ENCODE peak calls at places on chromosomes 1 and 21, in eight cellular contexts. W is astrocyte of the spinal cord, K is adrenal gland, Z is heart left ventricle, S is pancreas, G is Calu3, P is psoas muscle, Y is AG04450. D is an unnamed sample.

GRCh38 chr1:117014209-117014608 is 12.6 kb downstream of the CD101 start:
- DNase-seq in W (peak), K (no peak), Z (no peak), S (no peak), G (no peak), P (no peak), Y (no peak), D (no peak)

GRCh38 chr1:54054438-54054749 is 986 bp downstream of the TCEANC2 start:
- DNase-seq in W (no peak), K (no peak), Z (no peak), S (no peak), G (no peak), P (no peak), Y (no peak), D (no peak)

GRCh38 chr1:226912587-226913176 is 27.4 kb upstream of the COQ8A start:
- DNase-seq in W (peak), K (peak), Z (peak), S (peak), G (peak), P (peak), Y (no peak), D (no peak)

GRCh38 chr1:38489844-38490270 is 369.7 kb downstream of the RRAGC start:
- DNase-seq in W (no peak), K (no peak), Z (no peak), S (no peak), G (peak), P (no peak), Y (no peak), D (no peak)

GRCh38 chr1:94395748-94396309 is 22.4 kb upstream of the ABCD3 start:
- DNase-seq in W (no peak), K (no peak), Z (no peak), S (no peak), G (no peak), P (no peak), Y (no peak), D (no peak)

GRCh38 chr1:6631058-6631457 is 6.4 kb downstream of the THAP3 start:
- DNase-seq in W (no peak), K (no peak), Z (no peak), S (no peak), G (no peak), P (no peak), Y (no peak), D (no peak)

GRCh38 chr1:65069186-65069585 is 78.8 kb upstream of the AK4 start:
- DNase-seq in W (no peak), K (no peak), Z (no peak), S (no peak), G (no peak), P (no peak), Y (no peak), D (no peak)

GRCh38 chr1:185813401-185813979 is 79.3 kb downstream of the HMCN1 start:
- DNase-seq in W (peak), K (no peak), Z (no peak), S (no peak), G (peak), P (no peak), Y (no peak), D (peak)

GRCh38 chr1:232793944-232794343 is 11.3 kb upstream of the MAP10 start:
- DNase-seq in W (peak), K (no peak), Z (no peak), S (no peak), G (peak), P (no peak), Y (peak), D (peak)

GRCh38 chr1:41423511-41424191 is 60.8 kb downstream of the EDN2 start:
- DNase-seq in W (no peak), K (no peak), Z (peak), S (no peak), G (no peak), P (peak), Y (no peak), D (no peak)

GRCh38 chr1:34906756-34907155 is 22.7 kb downstream of the DLGAP3 start:
- DNase-seq in W (no peak), K (no peak), Z (no peak), S (no peak), G (no peak), P (no peak), Y (no peak), D (no peak)

GRCh38 chr21:45029298-45029967 is 44.9 kb upstream of the ADARB1 start:
- DNase-seq in W (peak), K (peak), Z (peak), S (peak), G (no peak), P (no peak), Y (no peak), D (no peak)

GRCh38 chr1:93080424-93080823 is 1.3 kb downstream of the MTF2 start:
- DNase-seq in W (peak), K (no peak), Z (no peak), S (no peak), G (no peak), P (no peak), Y (peak), D (peak)

GRCh38 chr1:189567890-189568289 is 909.8 kb downstream of the BRINP3 start:
- DNase-seq in W (no peak), K (no peak), Z (no peak), S (no peak), G (no peak), P (no peak), Y (no peak), D (no peak)

GRCh38 chr1:178275553-178275952 is 181.6 kb downstream of the RASAL2 start:
- DNase-seq in W (peak), K (no peak), Z (no peak), S (no peak), G (no peak), P (no peak), Y (no peak), D (no peak)

GRCh38 chr1:47482783-47483182 is 44.9 kb downstream of the FOXD2 start:
- DNase-seq in W (no peak), K (no peak), Z (no peak), S (no peak), G (no peak), P (no peak), Y (no peak), D (no peak)

GRCh38 chr1:28811766-28812668 is at the start of gene OPRD1:
- DNase-seq in W (no peak), K (no peak), Z (no peak), S (no peak), G (no peak), P (no peak), Y (no peak), D (no peak)

GRCh38 chr1:190491404-190491803 is 13.7 kb upstream of the BRINP3 start:
- DNase-seq in W (no peak), K (no peak), Z (no peak), S (no peak), G (no peak), P (no peak), Y (no peak), D (no peak)

GRCh38 chr1:89555550-89555949 is 30.9 kb downstream of the LRRC8B start:
- DNase-seq in W (no peak), K (no peak), Z (no peak), S (no peak), G (no peak), P (no peak), Y (no peak), D (no peak)

GRCh38 chr1:101964708-101965107 is 32.0 kb downstream of the OLFM3 start:
- DNase-seq in W (no peak), K (no peak), Z (no peak), S (no peak), G (no peak), P (no peak), Y (no peak), D (no peak)

GRCh38 chr21:38597436-38597835 is 99.2 kb upstream of the ERG start:
- DNase-seq in W (no peak), K (no peak), Z (no peak), S (no peak), G (no peak), P (no peak), Y (no peak), D (no peak)

GRCh38 chr1:71307451-71307850 is 226.6 kb upstream of the ZRANB2 start:
- DNase-seq in W (peak), K (no peak), Z (peak), S (no peak), G (no peak), P (no peak), Y (peak), D (peak)

GRCh38 chr1:27161594-27161993 is 6.7 kb upstream of the SLC9A1 start:
- DNase-seq in W (no peak), K (no peak), Z (no peak), S (no peak), G (no peak), P (no peak), Y (no peak), D (no peak)

GRCh38 chr1:206788487-206789050 is 16.3 kb upstream of the IL10 start:
- DNase-seq in W (no peak), K (no peak), Z (no peak), S (no peak), G (no peak), P (no peak), Y (no peak), D (no peak)

GRCh38 chr1:3282656-3283430 is 171.6 kb upstream of the ARHGEF16 start:
- DNase-seq in W (no peak), K (no peak), Z (peak), S (peak), G (no peak), P (no peak), Y (no peak), D (no peak)

GRCh38 chr1:64850846-64851245 is 106.0 kb downstream of the RAVER2 start:
- DNase-seq in W (no peak), K (no peak), Z (no peak), S (no peak), G (no peak), P (no peak), Y (no peak), D (no peak)

GRCh38 chr1:88892146-88892877 is 945 bp upstream of the GTF2B start:
- DNase-seq in W (peak), K (no peak), Z (no peak), S (no peak), G (peak), P (no peak), Y (no peak), D (no peak)

GRCh38 chr1:50266509-50266908 is 156.7 kb downstream of the DMRTA2 start:
- DNase-seq in W (peak), K (no peak), Z (no peak), S (no peak), G (no peak), P (no peak), Y (no peak), D (no peak)

GRCh38 chr1:227562923-227563318 is 435 bp upstream of the ZNF678 start:
- DNase-seq in W (no peak), K (no peak), Z (no peak), S (peak), G (no peak), P (no peak), Y (no peak), D (no peak)

GRCh38 chr1:228272331-228272791 is 64.5 kb downstream of the OBSCN start:
- DNase-seq in W (no peak), K (peak), Z (peak), S (peak), G (no peak), P (no peak), Y (no peak), D (no peak)

GRCh38 chr21:39651206-39651605 is 38.5 kb downstream of the B3GALT5 start:
- DNase-seq in W (no peak), K (peak), Z (no peak), S (no peak), G (no peak), P (no peak), Y (no peak), D (no peak)

GRCh38 chr1:21491483-21492170 is 17.6 kb upstream of the ALPL start:
- DNase-seq in W (no peak), K (peak), Z (no peak), S (no peak), G (peak), P (no peak), Y (no peak), D (no peak)

GRCh38 chr21:16420086-16420724 is 690.4 kb downstream of the USP25 start:
- DNase-seq in W (peak), K (peak), Z (peak), S (no peak), G (peak), P (peak), Y (no peak), D (no peak)

GRCh38 chr1:92820551-92820950 is 11.3 kb upstream of the RPL5 start:
- DNase-seq in W (no peak), K (no peak), Z (no peak), S (no peak), G (no peak), P (no peak), Y (no peak), D (no peak)

GRCh38 chr21:42285569-42286245 is 29.5 kb downstream of the TFF3 start:
- DNase-seq in W (no peak), K (no peak), Z (no peak), S (no peak), G (no peak), P (no peak), Y (no peak), D (no peak)

GRCh38 chr1:88800382-88801051 is 90.8 kb downstream of the GTF2B start:
- DNase-seq in W (peak), K (no peak), Z (no peak), S (no peak), G (peak), P (no peak), Y (no peak), D (peak)

GRCh38 chr21:33801424-33802405 is 113.9 kb downstream of the ATP5PO start:
- DNase-seq in W (peak), K (no peak), Z (no peak), S (no peak), G (peak), P (no peak), Y (peak), D (peak)

GRCh38 chr1:207862241-207862787 is 48.6 kb downstream of the CD34 start:
- DNase-seq in W (no peak), K (no peak), Z (no peak), S (no peak), G (no peak), P (no peak), Y (peak), D (peak)

DNA sequence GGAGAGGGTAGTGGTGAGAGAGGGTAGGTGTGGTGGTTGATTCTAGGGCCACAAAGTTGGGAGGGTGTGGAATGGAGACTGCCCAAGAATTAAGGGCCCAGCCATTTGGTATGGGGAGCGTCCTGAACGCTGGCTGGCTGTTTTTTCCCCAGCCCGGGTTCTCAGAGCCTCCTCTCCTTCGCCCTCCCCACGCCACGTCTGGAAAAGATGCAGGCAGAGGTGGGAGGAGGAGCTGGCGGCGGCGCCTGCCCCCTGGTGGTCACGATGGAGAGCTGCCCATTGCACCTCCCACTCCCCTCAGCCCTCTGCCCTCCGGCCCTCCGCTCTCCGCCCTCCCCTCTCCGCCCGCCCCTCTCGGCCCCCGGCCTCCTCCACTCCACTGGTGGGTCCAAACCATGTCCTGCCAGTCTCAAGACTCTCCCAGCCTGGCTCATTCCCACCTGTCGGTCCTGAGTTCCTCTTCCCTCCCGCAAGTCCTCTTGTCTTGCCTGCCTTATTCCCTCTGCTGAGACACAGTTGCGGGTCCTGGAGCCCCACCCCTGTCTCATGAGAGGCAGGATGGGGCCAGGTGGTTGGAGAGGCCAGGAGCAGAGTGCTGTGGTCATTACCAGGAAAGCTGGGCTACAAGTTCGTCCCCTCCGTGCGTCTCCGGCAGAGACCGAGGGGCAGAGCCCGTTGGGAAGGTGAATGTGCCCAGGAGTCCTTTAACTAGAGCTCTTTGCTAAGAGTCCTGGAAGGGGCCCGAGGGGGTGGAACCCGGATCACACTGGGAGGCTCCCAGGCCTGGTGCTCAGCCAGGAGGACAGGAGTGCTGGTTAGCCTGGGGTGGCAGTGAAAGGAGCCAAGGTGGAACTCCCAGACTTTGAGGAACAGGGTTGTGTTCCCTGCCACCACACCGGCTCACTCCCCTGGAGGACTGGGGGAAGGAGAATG is 22.6 kb downstream of the ETNK2 start:
- DNase-seq in W (peak), K (peak), Z (peak), S (peak), G (peak), P (peak), Y (peak), D (no peak)
- TF ChIP-seq CTCF in W (peak), K (peak), Z (peak), S (peak), G (peak), P (peak), Y (peak), D (peak)

GRCh38 chr1:66168467-66168887 is 365.5 kb upstream of the SGIP1 start:
- DNase-seq in W (peak), K (no peak), Z (no peak), S (no peak), G (no peak), P (no peak), Y (no peak), D (peak)
- TF ChIP-seq CTCF in W (no peak), K (no peak), Z (no peak), S (no peak), G (no peak), P (no peak), Y (no peak), D (no peak)

DNA sequence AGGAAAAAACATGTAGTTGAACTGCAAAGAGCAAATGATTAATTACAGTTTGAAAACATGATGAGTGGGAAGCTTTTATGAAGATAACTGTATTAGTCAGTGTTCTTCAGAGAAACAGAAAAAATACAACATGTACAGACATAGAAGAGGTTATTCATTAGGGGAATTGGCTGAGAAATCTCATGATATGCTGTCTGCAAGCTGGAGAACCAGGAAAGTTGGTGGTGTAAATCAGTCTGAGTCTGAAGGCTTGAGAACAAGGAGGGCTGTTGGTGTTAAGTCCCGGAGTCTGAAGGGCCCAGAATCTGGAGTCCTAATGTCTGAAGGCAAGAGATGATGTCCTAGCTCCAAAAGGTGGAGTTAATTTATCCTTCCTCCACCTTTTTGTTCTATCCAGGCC is 673.0 kb upstream of the PTBP2 start:
- DNase-seq in W (no peak), K (no peak), Z (no peak), S (no peak), G (no peak), P (no peak), Y (no peak), D (no peak)
- TF ChIP-seq CTCF in W (no peak), K (no peak), Z (no peak), S (no peak), G (no peak), P (no peak), Y (no peak), D (no peak)

DNA sequence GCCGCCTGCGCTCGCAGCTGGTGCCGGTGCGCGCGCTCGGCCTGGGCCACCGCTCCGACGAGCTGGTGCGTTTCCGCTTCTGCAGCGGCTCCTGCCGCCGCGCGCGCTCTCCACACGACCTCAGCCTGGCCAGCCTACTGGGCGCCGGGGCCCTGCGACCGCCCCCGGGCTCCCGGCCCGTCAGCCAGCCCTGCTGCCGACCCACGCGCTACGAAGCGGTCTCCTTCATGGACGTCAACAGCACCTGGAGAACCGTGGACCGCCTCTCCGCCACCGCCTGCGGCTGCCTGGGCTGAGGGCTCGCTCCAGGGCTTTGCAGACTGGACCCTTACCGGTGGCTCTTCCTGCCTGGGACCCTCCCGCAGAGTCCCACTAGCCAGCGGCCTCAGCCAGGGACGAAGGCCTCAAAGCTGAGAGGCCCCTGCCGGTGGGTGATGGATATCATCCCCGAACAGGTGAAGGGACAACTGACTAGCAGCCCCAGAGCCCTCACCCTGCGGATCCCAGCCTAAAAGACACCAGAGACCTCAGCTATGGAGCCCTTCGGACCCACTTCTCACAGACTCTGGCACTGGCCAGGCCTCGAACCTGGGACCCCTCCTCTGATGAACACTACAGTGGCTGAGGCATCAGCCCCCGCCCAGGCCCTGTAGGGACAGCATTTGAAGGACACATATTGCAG is 3.0 kb downstream of the ARTN start:
- DNase-seq in W (no peak), K (no peak), Z (peak), S (peak), G (peak), P (peak), Y (no peak), D (no peak)
- TF ChIP-seq CTCF in W (peak), K (no peak), Z (no peak), S (no peak), G (peak), P (no peak), Y (no peak), D (peak)